ENCODE peak calls at places on chromosomes 3 and 15, in eight cellular contexts. One of them, this sample, is unnamed.

GRCh38 chr15:80455668-80456442 is 51.7 kb downstream of the ARNT2 start:
- DNase-seq in hepatocyte: peak
- DNase-seq in Panc1: peak
- DNase-seq in tibial nerve: peak
- DNase-seq in OCI-LY7: peak
- DNase-seq in Peyer's patch: no peak
- DNase-seq in astrocyte: peak
- DNase-seq in tibial artery: peak
- DNase-seq in this sample: peak

GRCh38 chr3:45479627-45480026 is 91.3 kb downstream of the LARS2 start:
- DNase-seq in astrocyte: peak
- DNase-seq in Peyer's patch: no peak
- DNase-seq in OCI-LY7: no peak
- DNase-seq in hepatocyte: peak
- DNase-seq in Panc1: no peak
- DNase-seq in tibial artery: no peak
- DNase-seq in tibial nerve: no peak
- DNase-seq in this sample: no peak

GRCh38 chr3:110598847-110599490 is 472.6 kb upstream of the NECTIN3 start:
- DNase-seq in tibial nerve: no peak
- DNase-seq in tibial artery: no peak
- DNase-seq in Peyer's patch: no peak
- DNase-seq in Panc1: no peak
- DNase-seq in hepatocyte: no peak
- DNase-seq in OCI-LY7: no peak
- DNase-seq in astrocyte: peak
- DNase-seq in this sample: no peak

GRCh38 chr3:42712716-42713372 is 10.2 kb upstream of the HHATL start:
- DNase-seq in hepatocyte: no peak
- DNase-seq in Peyer's patch: no peak
- DNase-seq in OCI-LY7: no peak
- DNase-seq in astrocyte: no peak
- DNase-seq in Panc1: no peak
- DNase-seq in tibial artery: peak
- DNase-seq in tibial nerve: no peak
- DNase-seq in this sample: no peak

GRCh38 chr3:142366434-142366833 is 81.4 kb downstream of the XRN1 start:
- DNase-seq in Peyer's patch: no peak
- DNase-seq in Panc1: no peak
- DNase-seq in astrocyte: no peak
- DNase-seq in OCI-LY7: peak
- DNase-seq in hepatocyte: no peak
- DNase-seq in tibial nerve: no peak
- DNase-seq in tibial artery: no peak
- DNase-seq in this sample: no peak

GRCh38 chr3:31230834-31231233 is 301.9 kb upstream of the STT3B start:
- DNase-seq in OCI-LY7: no peak
- DNase-seq in astrocyte: no peak
- DNase-seq in Panc1: no peak
- DNase-seq in Peyer's patch: no peak
- DNase-seq in tibial nerve: peak
- DNase-seq in tibial artery: no peak
- DNase-seq in hepatocyte: no peak
- DNase-seq in this sample: no peak

GRCh38 chr15:48962662-48963523 is 826 bp downstream of the SHC4 start:
- DNase-seq in tibial nerve: no peak
- DNase-seq in tibial artery: peak
- DNase-seq in Peyer's patch: no peak
- DNase-seq in hepatocyte: peak
- DNase-seq in OCI-LY7: no peak
- DNase-seq in astrocyte: no peak
- DNase-seq in Panc1: no peak
- DNase-seq in this sample: no peak

GRCh38 chr3:30012941-30013543 is 593.4 kb upstream of the TGFBR2 start:
- DNase-seq in Peyer's patch: peak
- DNase-seq in tibial nerve: peak
- DNase-seq in OCI-LY7: peak
- DNase-seq in hepatocyte: peak
- DNase-seq in tibial artery: peak
- DNase-seq in Panc1: peak
- DNase-seq in astrocyte: peak
- DNase-seq in this sample: peak

GRCh38 chr15:44738340-44738984 is 2.1 kb downstream of the TRIM69 start:
- DNase-seq in astrocyte: peak
- DNase-seq in tibial nerve: no peak
- DNase-seq in tibial artery: no peak
- DNase-seq in Peyer's patch: no peak
- DNase-seq in Panc1: no peak
- DNase-seq in OCI-LY7: peak
- DNase-seq in hepatocyte: peak
- DNase-seq in this sample: no peak

GRCh38 chr15:35289029-35289617 is 204.0 kb upstream of the NANOGP8 start:
- DNase-seq in tibial nerve: no peak
- DNase-seq in Peyer's patch: no peak
- DNase-seq in OCI-LY7: peak
- DNase-seq in astrocyte: peak
- DNase-seq in tibial artery: no peak
- DNase-seq in Panc1: no peak
- DNase-seq in hepatocyte: peak
- DNase-seq in this sample: peak

GRCh38 chr3:113773381-113773780 is 26.5 kb downstream of the ATP6V1A start:
- DNase-seq in OCI-LY7: no peak
- DNase-seq in astrocyte: peak
- DNase-seq in Peyer's patch: no peak
- DNase-seq in tibial nerve: no peak
- DNase-seq in hepatocyte: no peak
- DNase-seq in Panc1: no peak
- DNase-seq in tibial artery: no peak
- DNase-seq in this sample: no peak

GRCh38 chr3:73569246-73569760 is 55.4 kb downstream of the PDZRN3 start:
- DNase-seq in astrocyte: no peak
- DNase-seq in tibial nerve: no peak
- DNase-seq in OCI-LY7: no peak
- DNase-seq in hepatocyte: peak
- DNase-seq in Panc1: no peak
- DNase-seq in tibial artery: no peak
- DNase-seq in Peyer's patch: no peak
- DNase-seq in this sample: no peak

GRCh38 chr3:73563896-73564582 is 60.7 kb downstream of the PDZRN3 start:
- DNase-seq in astrocyte: peak
- DNase-seq in tibial nerve: no peak
- DNase-seq in tibial artery: no peak
- DNase-seq in Panc1: no peak
- DNase-seq in hepatocyte: no peak
- DNase-seq in OCI-LY7: no peak
- DNase-seq in Peyer's patch: no peak
- DNase-seq in this sample: no peak

GRCh38 chr3:73571238-73571741 is 53.5 kb downstream of the PDZRN3 start:
- DNase-seq in Panc1: no peak
- DNase-seq in tibial nerve: no peak
- DNase-seq in hepatocyte: no peak
- DNase-seq in Peyer's patch: no peak
- DNase-seq in tibial artery: no peak
- DNase-seq in astrocyte: no peak
- DNase-seq in OCI-LY7: no peak
- DNase-seq in this sample: no peak

GRCh38 chr3:73572371-73572770 is 52.4 kb downstream of the PDZRN3 start:
- DNase-seq in Peyer's patch: no peak
- DNase-seq in Panc1: no peak
- DNase-seq in hepatocyte: peak
- DNase-seq in astrocyte: peak
- DNase-seq in tibial nerve: no peak
- DNase-seq in tibial artery: no peak
- DNase-seq in OCI-LY7: no peak
- DNase-seq in this sample: no peak

GRCh38 chr3:73568371-73568862 is 56.3 kb downstream of the PDZRN3 start:
- DNase-seq in hepatocyte: no peak
- DNase-seq in tibial nerve: no peak
- DNase-seq in Panc1: no peak
- DNase-seq in Peyer's patch: no peak
- DNase-seq in astrocyte: no peak
- DNase-seq in OCI-LY7: no peak
- DNase-seq in tibial artery: no peak
- DNase-seq in this sample: no peak
- H3K4me3 ChIP-seq in hepatocyte: no peak
- H3K4me3 ChIP-seq in tibial nerve: no peak
- H3K4me3 ChIP-seq in Panc1: no peak
- H3K4me3 ChIP-seq in Peyer's patch: no peak
- H3K4me3 ChIP-seq in astrocyte: no peak
- H3K4me3 ChIP-seq in OCI-LY7: no peak
- H3K4me3 ChIP-seq in tibial artery: no peak
- H3K4me3 ChIP-seq in this sample: no peak

DNA sequence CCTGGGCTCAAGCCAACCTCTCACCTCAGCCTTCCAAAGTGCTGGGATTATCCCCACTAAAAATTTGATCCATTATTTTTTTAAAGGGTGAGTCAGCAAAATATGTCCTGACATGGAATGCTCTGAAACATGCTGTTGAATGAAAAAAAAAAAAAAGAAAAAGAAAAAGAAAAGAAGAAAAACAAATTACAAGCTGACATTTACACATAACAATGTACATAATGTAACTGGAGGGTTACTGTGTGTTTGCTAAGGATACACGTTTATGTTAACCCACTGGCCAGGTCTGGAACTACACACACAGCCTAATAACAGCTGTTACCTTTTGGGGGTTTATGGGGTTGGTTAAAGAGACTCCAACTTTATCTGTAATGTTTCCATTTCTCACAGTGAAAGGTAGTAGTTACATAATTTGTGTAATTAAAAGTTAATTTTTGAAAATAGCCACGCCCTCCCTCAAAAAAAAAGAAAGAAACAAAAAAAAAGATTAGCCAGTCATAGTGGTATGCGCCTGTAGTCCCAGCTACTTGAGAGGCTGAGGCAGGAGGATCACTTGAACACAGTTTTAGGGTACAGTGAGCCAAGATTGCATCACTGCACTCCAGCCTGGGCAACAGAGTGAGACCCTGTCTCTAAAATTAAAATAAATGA is 3.1 kb upstream of the MESP2 start:
- DNase-seq in Panc1: no peak
- DNase-seq in OCI-LY7: peak
- DNase-seq in astrocyte: no peak
- DNase-seq in tibial artery: no peak
- DNase-seq in tibial nerve: no peak
- DNase-seq in Peyer's patch: no peak
- DNase-seq in hepatocyte: no peak
- DNase-seq in this sample: no peak
- TF ChIP-seq CTCF in Panc1: no peak
- TF ChIP-seq CTCF in OCI-LY7: peak
- TF ChIP-seq CTCF in astrocyte: peak
- TF ChIP-seq CTCF in tibial artery: no peak
- TF ChIP-seq CTCF in tibial nerve: no peak
- TF ChIP-seq CTCF in Peyer's patch: no peak
- TF ChIP-seq CTCF in hepatocyte: peak
- TF ChIP-seq CTCF in this sample: peak

GRCh38 chr3:4008205-4008604 is 209.0 kb downstream of the LRRN1 start:
- DNase-seq in Peyer's patch: no peak
- DNase-seq in Panc1: no peak
- DNase-seq in astrocyte: no peak
- DNase-seq in OCI-LY7: no peak
- DNase-seq in tibial artery: no peak
- DNase-seq in tibial nerve: no peak
- DNase-seq in hepatocyte: no peak
- DNase-seq in this sample: no peak

GRCh38 chr3:4001976-4002375 is 202.7 kb downstream of the LRRN1 start:
- DNase-seq in tibial artery: no peak
- DNase-seq in astrocyte: no peak
- DNase-seq in Panc1: no peak
- DNase-seq in OCI-LY7: no peak
- DNase-seq in hepatocyte: no peak
- DNase-seq in Peyer's patch: no peak
- DNase-seq in tibial nerve: no peak
- DNase-seq in this sample: no peak

GRCh38 chr3:4011136-4011535 is 211.9 kb downstream of the LRRN1 start:
- DNase-seq in tibial artery: no peak
- DNase-seq in hepatocyte: no peak
- DNase-seq in tibial nerve: no peak
- DNase-seq in Peyer's patch: no peak
- DNase-seq in astrocyte: no peak
- DNase-seq in OCI-LY7: no peak
- DNase-seq in Panc1: no peak
- DNase-seq in this sample: no peak

DNA sequence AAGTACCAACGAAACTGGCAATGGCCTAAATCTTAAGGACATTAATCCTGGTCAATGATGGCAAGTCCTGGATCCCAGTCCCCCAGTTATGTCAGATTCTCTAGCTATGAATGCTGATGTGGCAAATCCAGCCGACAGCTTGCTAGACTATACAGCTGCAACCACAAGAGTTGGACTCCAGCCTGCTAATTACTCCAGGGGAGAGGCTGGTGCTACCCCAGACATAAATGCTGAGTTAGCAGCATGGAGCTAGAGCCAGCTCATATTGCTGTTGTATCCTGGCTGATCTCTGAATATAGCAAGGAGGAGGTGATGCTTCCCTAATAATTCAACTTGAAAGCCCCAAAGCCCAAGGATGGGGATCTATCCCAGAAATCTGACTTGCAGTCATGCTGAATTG is 207.1 kb downstream of the LRRN1 start:
- DNase-seq in tibial nerve: no peak
- DNase-seq in Peyer's patch: no peak
- DNase-seq in hepatocyte: no peak
- DNase-seq in OCI-LY7: no peak
- DNase-seq in Panc1: no peak
- DNase-seq in tibial artery: no peak
- DNase-seq in astrocyte: no peak
- DNase-seq in this sample: no peak
- H3K4me3 ChIP-seq in tibial nerve: no peak
- H3K4me3 ChIP-seq in Peyer's patch: no peak
- H3K4me3 ChIP-seq in hepatocyte: no peak
- H3K4me3 ChIP-seq in OCI-LY7: no peak
- H3K4me3 ChIP-seq in Panc1: no peak
- H3K4me3 ChIP-seq in tibial artery: no peak
- H3K4me3 ChIP-seq in astrocyte: no peak
- H3K4me3 ChIP-seq in this sample: no peak

GRCh38 chr3:22901684-22902083 is 301.4 kb upstream of the UBE2E2 start:
- DNase-seq in tibial nerve: no peak
- DNase-seq in hepatocyte: no peak
- DNase-seq in tibial artery: no peak
- DNase-seq in OCI-LY7: no peak
- DNase-seq in astrocyte: no peak
- DNase-seq in Peyer's patch: no peak
- DNase-seq in Panc1: no peak
- DNase-seq in this sample: no peak
- TF ChIP-seq CTCF in tibial nerve: no peak
- TF ChIP-seq CTCF in hepatocyte: no peak
- TF ChIP-seq CTCF in tibial artery: no peak
- TF ChIP-seq CTCF in OCI-LY7: peak
- TF ChIP-seq CTCF in astrocyte: no peak
- TF ChIP-seq CTCF in Peyer's patch: no peak
- TF ChIP-seq CTCF in Panc1: no peak
- TF ChIP-seq CTCF in this sample: peak

This sample was measured in GM12864.